ENCODE peak calls at places on chromosomes 2 and 18, in ten cellular contexts. B is GM20000, R is uterus, O is ovary, K is fibroblast of pulmonary artery, G is psoas muscle, L is K562, E is upper lobe of left lung, U is upper lobe of right lung, N is fibroblast of lung. I is an unnamed sample.

GRCh38 chr2:67290451-67290991 is 106.6 kb upstream of the ETAA1 start:
- DNase-seq in K (peak), O (no peak), L (no peak), B (no peak), E (no peak), G (no peak), N (peak), U (no peak), R (no peak), I (no peak)

GRCh38 chr18:11981633-11982366 is 493 bp downstream of the IMPA2 start:
- DNase-seq in N (peak), G (peak), E (no peak), B (peak), O (peak), L (peak), K (no peak), R (peak), U (no peak), I (peak)

GRCh38 chr2:34115076-34115475 is 516.0 kb upstream of the FAM98A start:
- DNase-seq in R (no peak), B (no peak), U (no peak), E (no peak), L (no peak), O (no peak), K (no peak), N (no peak), G (no peak), I (no peak)

GRCh38 chr2:36582556-36583350 is 15.2 kb downstream of the FEZ2 start:
- DNase-seq in G (no peak), K (no peak), N (no peak), R (no peak), O (no peak), B (no peak), E (no peak), L (no peak), U (no peak), I (no peak)

GRCh38 chr2:231475965-231476364 is 11.7 kb upstream of the NCL start:
- DNase-seq in O (no peak), U (no peak), R (no peak), K (no peak), E (no peak), L (no peak), G (no peak), B (no peak), N (no peak), I (no peak)

GRCh38 chr2:12897181-12897580 is 180.4 kb downstream of the TRIB2 start:
- DNase-seq in N (no peak), G (no peak), R (no peak), E (no peak), K (no peak), U (no peak), B (no peak), L (no peak), O (no peak), I (no peak)

GRCh38 chr2:212381428-212382102 is 157.0 kb downstream of the ERBB4 start:
- DNase-seq in K (no peak), R (no peak), G (no peak), E (no peak), U (no peak), B (no peak), O (no peak), N (no peak), L (no peak), I (no peak)

GRCh38 chr2:72955188-72956049 is 38.1 kb downstream of the EMX1 start:
- DNase-seq in G (peak), R (no peak), K (no peak), L (no peak), O (no peak), U (no peak), N (no peak), B (no peak), E (peak), I (no peak)

GRCh38 chr2:213834331-213834730 is 550.1 kb downstream of the SPAG16 start:
- DNase-seq in N (peak), G (no peak), U (no peak), O (no peak), R (no peak), L (no peak), E (no peak), B (no peak), K (peak), I (no peak)

GRCh38 chr2:67984600-67984999 is 78.2 kb downstream of the C1D start:
- DNase-seq in E (no peak), R (no peak), K (no peak), U (no peak), L (no peak), B (no peak), G (no peak), O (no peak), N (no peak), I (no peak)

GRCh38 chr18:79068299-79068945 is 772 bp upstream of the ATP9B start:
- DNase-seq in B (no peak), G (peak), E (no peak), O (no peak), N (peak), L (no peak), U (no peak), R (peak), K (peak), I (no peak)

GRCh38 chr2:1739961-1740713 is 4.2 kb downstream of the PXDN start:
- DNase-seq in R (peak), L (no peak), G (no peak), N (no peak), U (peak), E (peak), K (peak), O (peak), B (no peak), I (no peak)

GRCh38 chr18:39946623-39947061 is 2008.4 kb upstream of the PIK3C3 start:
- DNase-seq in R (no peak), U (no peak), G (no peak), N (peak), L (no peak), E (no peak), K (peak), B (no peak), O (no peak), I (no peak)

GRCh38 chr2:76197842-76198448 is 487.2 kb upstream of the GCFC2 start:
- DNase-seq in G (no peak), O (peak), L (peak), K (peak), R (peak), B (peak), E (no peak), U (no peak), N (peak), I (peak)

GRCh38 chr18:23209796-23210195 is 74.5 kb downstream of the CABLES1 start:
- DNase-seq in E (no peak), R (no peak), U (no peak), L (no peak), O (no peak), G (no peak), B (no peak), N (no peak), K (no peak), I (no peak)

GRCh38 chr18:57052173-57052572 is 94.7 kb upstream of the BOD1L2 start:
- DNase-seq in N (no peak), U (no peak), L (no peak), R (no peak), E (no peak), B (no peak), G (no peak), O (no peak), K (no peak), I (no peak)

GRCh38 chr2:218245214-218245613 is 15.6 kb upstream of the GPBAR1 start:
- DNase-seq in N (no peak), K (no peak), R (no peak), B (no peak), U (no peak), E (no peak), O (no peak), G (no peak), L (no peak), I (no peak)

GRCh38 chr2:240929364-240930095 is 23.4 kb downstream of the CROCC2 start:
- DNase-seq in U (peak), L (no peak), K (no peak), G (peak), E (no peak), O (no peak), R (no peak), B (no peak), N (no peak), I (no peak)

GRCh38 chr2:233349005-233349998 is 5.0 kb upstream of the DGKD start:
- DNase-seq in O (peak), G (peak), K (no peak), E (no peak), U (peak), N (peak), L (no peak), B (peak), R (peak), I (no peak)

GRCh38 chr2:169815849-169816248 is 8.9 kb downstream of the METTL5 start:
- DNase-seq in G (no peak), K (peak), B (no peak), U (no peak), E (no peak), L (no peak), O (no peak), R (no peak), N (peak), I (no peak)

DNA sequence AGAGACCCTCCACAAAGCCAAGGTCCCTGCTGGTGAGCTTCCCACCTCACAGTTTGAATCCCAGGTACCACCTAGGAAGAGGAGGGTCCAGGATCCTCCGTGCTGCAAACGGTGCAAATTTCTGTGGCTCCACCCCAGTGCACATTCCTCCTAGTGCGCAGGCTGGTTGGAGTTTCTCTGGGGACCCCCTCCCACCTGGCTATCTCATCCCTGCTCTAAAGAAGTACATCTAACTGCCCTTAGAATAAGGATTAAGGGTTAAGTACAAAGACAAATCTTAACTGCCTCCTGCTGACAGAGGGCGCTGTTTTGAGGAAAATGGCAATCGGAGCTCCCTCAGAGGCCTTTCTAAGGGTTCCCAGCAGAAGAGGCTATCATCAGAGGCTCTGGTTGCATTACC is 109.6 kb upstream of the FSIP2 start:
- DNase-seq in E (no peak), O (no peak), G (no peak), U (no peak), K (no peak), L (peak), R (no peak), B (no peak), N (no peak), I (no peak)
- TF ChIP-seq CTCF in E (no peak), O (no peak), G (no peak), U (no peak), K (no peak), L (peak), R (no peak), B (peak), N (no peak), I (peak)

GRCh38 chr2:11742702-11743530 is 3.5 kb upstream of the LPIN1 start:
- DNase-seq in K (no peak), O (no peak), L (peak), E (peak), R (no peak), B (no peak), U (no peak), G (peak), N (no peak), I (no peak)

GRCh38 chr2:11743531-11743815 is 3.0 kb upstream of the LPIN1 start:
- DNase-seq in O (peak), N (no peak), G (peak), L (no peak), R (no peak), E (no peak), U (no peak), K (no peak), B (no peak), I (no peak)

GRCh38 chr2:11743846-11744553 is 2.4 kb upstream of the LPIN1 start:
- DNase-seq in G (peak), E (no peak), K (peak), U (peak), N (peak), B (peak), L (peak), O (peak), R (peak), I (peak)

GRCh38 chr2:11742317-11742701 is 4.1 kb upstream of the LPIN1 start:
- DNase-seq in E (no peak), U (no peak), O (no peak), N (no peak), G (no peak), R (no peak), B (no peak), K (no peak), L (peak), I (no peak)

GRCh38 chr2:11738589-11739436 is 7.6 kb upstream of the LPIN1 start:
- DNase-seq in O (peak), L (peak), N (peak), B (no peak), U (peak), R (peak), K (peak), E (no peak), G (peak), I (no peak)
- TF ChIP-seq CTCF in O (peak), L (peak), N (peak), B (no peak), U (peak), R (peak), K (peak), E (peak), G (peak), I (peak)

GRCh38 chr18:31563778-31564177 is 27.9 kb upstream of the TTR start:
- DNase-seq in R (no peak), K (peak), L (peak), U (no peak), N (no peak), E (no peak), G (no peak), O (no peak), B (no peak), I (no peak)
- TF ChIP-seq CTCF in R (no peak), K (peak), L (no peak), U (no peak), N (no peak), E (no peak), G (no peak), O (no peak), B (no peak), I (peak)

DNA sequence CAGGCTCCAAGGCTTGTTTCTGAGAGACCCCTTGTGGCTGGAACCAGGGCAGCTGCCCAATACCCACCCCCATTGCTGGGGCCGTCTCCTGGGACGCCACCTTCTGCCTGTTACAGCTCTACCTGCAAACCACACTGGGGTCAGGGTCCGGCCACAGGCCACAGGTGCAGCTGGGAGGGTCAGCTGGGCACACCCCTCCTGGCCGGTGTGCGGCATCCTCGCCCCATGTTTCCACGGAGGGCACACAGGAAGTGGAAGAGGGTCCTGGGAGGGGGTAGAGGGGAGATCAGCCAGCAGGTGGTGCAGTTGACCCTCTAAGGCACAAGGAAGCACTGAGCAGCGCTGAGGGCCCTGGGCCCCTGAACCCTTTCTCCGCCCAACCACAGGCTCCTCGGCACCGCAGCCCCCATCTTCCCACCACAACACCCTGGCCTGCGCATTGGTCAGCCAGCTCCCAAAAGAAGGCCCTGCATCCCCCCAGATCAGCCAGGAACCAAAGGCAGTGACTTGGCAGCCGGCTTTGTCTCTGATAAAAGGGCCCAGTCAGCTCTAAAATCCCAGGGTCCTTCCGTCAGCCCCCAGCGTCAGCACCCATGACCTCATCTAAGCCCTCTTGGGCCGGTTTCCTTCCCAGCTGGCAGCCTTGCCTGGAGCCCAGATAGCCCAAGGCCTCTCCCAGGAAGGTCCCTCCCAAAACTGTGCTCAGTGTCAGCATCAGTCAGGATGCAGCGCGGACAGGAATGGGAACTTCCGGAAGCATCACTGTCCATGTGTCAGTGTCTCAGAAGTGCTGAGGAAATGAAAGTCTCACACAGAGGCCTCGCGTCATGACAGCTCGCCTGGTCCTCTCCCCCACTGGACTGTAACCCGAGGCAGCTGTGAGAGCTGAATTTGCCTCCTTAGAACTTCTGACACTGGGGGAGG is 1.7 kb downstream of the ERFE start:
- DNase-seq in N (peak), O (no peak), B (no peak), R (no peak), L (peak), U (peak), E (peak), K (peak), G (peak), I (no peak)
- TF ChIP-seq CTCF in N (peak), O (no peak), B (peak), R (peak), L (peak), U (no peak), E (no peak), K (peak), G (peak), I (peak)

GRCh38 chr2:165544897-165545296 is 75.4 kb downstream of the CSRNP3 start:
- DNase-seq in E (no peak), B (peak), G (no peak), R (no peak), L (no peak), O (no peak), K (no peak), N (no peak), U (no peak), I (no peak)
- TF ChIP-seq CTCF in E (no peak), B (no peak), G (no peak), R (no peak), L (no peak), O (no peak), K (no peak), N (no peak), U (no peak), I (no peak)

I was measured in progenitor cell of endocrine pancreas.